ENCODE peak calls at places on chromosome 2, in eight cellular contexts. W is stimulated activated CD4-positive, alpha-beta T cell treated with anti-CD3 and anti-CD28 coated beads, Interleukin-2, amount 100 ng/mL, for 48 hours; C is breast epithelium; J is amygdala; U is HT1080; S is NCI-H2171 treated with DMSO at 0.1 percent for 48 hours; E is erythroblast; B is SK-N-DZ. V is an unnamed sample.

GRCh38 chr2:219570194-219570923 is 980 bp downstream of the OBSL1 start:
- DNase-seq in W (no peak), C (no peak), J (no peak), U (no peak), S (peak; percentile 10), E (peak; percentile 42), B (no peak), V (no peak)

GRCh38 chr2:212863185-212863588 is 288.2 kb downstream of the IKZF2 start:
- DNase-seq in W (peak; percentile 12), C (no peak), J (no peak), U (peak; percentile 66), S (peak; percentile 81), E (peak; percentile 62), B (peak; percentile 22), V (no peak)

GRCh38 chr2:149004836-149005235 is 33.7 kb upstream of the LYPD6B start:
- DNase-seq in W (no peak), C (no peak), J (no peak), U (peak; percentile 57), S (no peak), E (no peak), B (no peak), V (no peak)

GRCh38 chr2:38301340-38301968 is 75.6 kb downstream of the ATL2 start:
- DNase-seq in W (peak; percentile 11), C (no peak), J (no peak), U (no peak), S (no peak), E (peak; percentile 25), B (no peak), V (no peak)

GRCh38 chr2:39437522-39438296 is 624 bp upstream of the MAP4K3 start:
- DNase-seq in W (peak; percentile 26), C (no peak), J (no peak), U (peak; percentile 28), S (peak; percentile 83), E (peak; percentile 37), B (peak; percentile 47), V (peak; percentile 9)

GRCh38 chr2:79855264-79856006 is 342.6 kb downstream of the CTNNA2 start:
- DNase-seq in W (no peak), C (no peak), J (no peak), U (no peak), S (no peak), E (no peak), B (peak; percentile 60), V (no peak)

GRCh38 chr2:109290887-109291675 is 162.1 kb downstream of the SH3RF3 start:
- DNase-seq in W (no peak), C (no peak), J (no peak), U (peak; percentile 29), S (peak; percentile 96), E (no peak), B (no peak), V (no peak)

GRCh38 chr2:160984426-160985077 is 175.7 kb upstream of the TANK start:
- DNase-seq in W (no peak), C (no peak), J (no peak), U (no peak), S (no peak), E (no peak), B (no peak), V (no peak)

GRCh38 chr2:197037863-197038398 is 111.4 kb upstream of the PGAP1 start:
- DNase-seq in W (no peak), C (no peak), J (no peak), U (peak; percentile 12), S (no peak), E (no peak), B (no peak), V (no peak)

GRCh38 chr2:39513641-39514094 is 76.6 kb upstream of the MAP4K3 start:
- DNase-seq in W (peak; percentile 57), C (no peak), J (no peak), U (peak; percentile 98), S (peak; percentile 4), E (peak; percentile 55), B (peak; percentile 22), V (peak; percentile 36)